ENCODE peak calls at places on chromosomes 11 and 22, in six cellular contexts. P is stimulated activated CD8-positive, alpha-beta memory T cell treated with anti-CD3 and anti-CD28 coated beads, Interleukin-15, amount 100 ng/mL, for 4 hours; Z is stimulated activated naive CD8-positive, alpha-beta T cell treated with anti-CD3 and anti-CD28 coated beads, Interleukin-15, amount 100 ng/mL, for 72 hours; C is 8988T; L is amygdala; N is uterus. D is an unnamed sample.

GRCh38 chr22:30038219-30038618 is 42.0 kb upstream of the HORMAD2 start:
- DNase-seq in P (no peak), Z (no peak), C (no peak), L (no peak), N (no peak), D (peak; percentile 7)

GRCh38 chr22:48849963-48850657 is 977.6 kb downstream of the BRD1 start:
- DNase-seq in P (no peak), Z (no peak), C (no peak), L (no peak), N (no peak), D (no peak)

GRCh38 chr11:111123463-111124398 is 121.8 kb upstream of the POU2AF2 start:
- DNase-seq in P (no peak), Z (no peak), C (no peak), L (no peak), N (no peak), D (no peak)

GRCh38 chr22:43393132-43393844 is 18.5 kb upstream of the MPPED1 start:
- DNase-seq in P (no peak), Z (no peak), C (no peak), L (no peak), N (no peak), D (no peak)

GRCh38 chr11:78140392-78141077 is 1.1 kb upstream of the ALG8 start:
- DNase-seq in P (no peak), Z (peak; percentile 14), C (no peak), L (no peak), N (no peak), D (no peak)

GRCh38 chr11:68214173-68215086 is 1.3 kb upstream of the KMT5B start:
- DNase-seq in P (no peak), Z (peak; percentile 32), C (peak; percentile 41), L (no peak), N (no peak), D (no peak)

GRCh38 chr11:5938603-5938965 is 3.5 kb upstream of the OR56A3 start:
- DNase-seq in P (no peak), Z (no peak), C (no peak), L (no peak), N (no peak), D (no peak)

GRCh38 chr11:74005721-74006517 is 3.0 kb downstream of the UCP3 start:
- DNase-seq in P (no peak), Z (no peak), C (no peak), L (no peak), N (no peak), D (no peak)

GRCh38 chr11:86099727-86100320 is 30.9 kb upstream of the PICALM start:
- DNase-seq in P (no peak), Z (no peak), C (no peak), L (no peak), N (no peak), D (peak; percentile 55)

GRCh38 chr11:45280449-45280848 is 5.7 kb downstream of the SYT13 start:
- DNase-seq in P (no peak), Z (no peak), C (no peak), L (no peak), N (no peak), D (no peak)

GRCh38 chr22:38705235-38706100 is at the start of gene GTPBP1:
- DNase-seq in P (peak; percentile 98), Z (peak; percentile 99), C (peak; percentile 71), L (peak; percentile 100), N (peak; percentile 98), D (peak; percentile 100)

GRCh38 chr11:116328851-116329250 is 443.9 kb downstream of the BUD13 start:
- DNase-seq in P (no peak), Z (no peak), C (no peak), L (no peak), N (no peak), D (no peak)

GRCh38 chr11:29449280-29450074 is 567.4 kb downstream of the KCNA4 start:
- DNase-seq in P (no peak), Z (no peak), C (no peak), L (no peak), N (no peak), D (no peak)

GRCh38 chr22:36977401-36977861 is 41.8 kb downstream of the TST start:
- DNase-seq in P (peak; percentile 67), Z (peak; percentile 88), C (no peak), L (peak; percentile 30), N (peak; percentile 47), D (no peak)

GRCh38 chr11:126416542-126417090 is 61.1 kb downstream of the ST3GAL4 start:
- DNase-seq in P (peak; percentile 41), Z (peak; percentile 69), C (no peak), L (peak; percentile 85), N (peak; percentile 93), D (no peak)

GRCh38 chr11:69386594-69387408 is 92.8 kb downstream of the MYEOV start:
- DNase-seq in P (no peak), Z (no peak), C (no peak), L (no peak), N (no peak), D (no peak)

GRCh38 chr11:117392979-117393378 is 65.3 kb downstream of the CEP164 start:
- DNase-seq in P (no peak), Z (no peak), C (no peak), L (no peak), N (no peak), D (no peak)

GRCh38 chr22:33380789-33381530 is 322.8 kb upstream of the SYN3 start:
- DNase-seq in P (no peak), Z (no peak), C (no peak), L (no peak), N (no peak), D (peak; percentile 92)

GRCh38 chr11:70180906-70181305 is 22.2 kb upstream of the FADD start:
- DNase-seq in P (no peak), Z (no peak), C (no peak), L (no peak), N (no peak), D (no peak)

GRCh38 chr11:11010624-11011127 is 152.8 kb upstream of the ZBED5 start:
- DNase-seq in P (no peak), Z (no peak), C (no peak), L (peak; percentile 4), N (peak; percentile 18), D (no peak)

GRCh38 chr11:123800041-123800440 is 6.1 kb downstream of the OR6M1 start:
- DNase-seq in P (no peak), Z (no peak), C (no peak), L (no peak), N (no peak), D (no peak)

GRCh38 chr11:31160504-31161422 is 208.8 kb downstream of the DCDC1 start:
- DNase-seq in P (no peak), Z (no peak), C (no peak), L (no peak), N (no peak), D (no peak)

GRCh38 chr22:23122992-23123803 is 18.6 kb downstream of the RSPH14 start:
- DNase-seq in P (no peak), Z (no peak), C (no peak), L (no peak), N (no peak), D (no peak)

GRCh38 chr22:17751596-17751995 is 22.7 kb downstream of the BID start:
- DNase-seq in P (no peak), Z (no peak), C (no peak), L (no peak), N (no peak), D (no peak)

GRCh38 chr22:38034278-38034882 is 22.8 kb upstream of the PICK1 start:
- DNase-seq in P (no peak), Z (no peak), C (peak; percentile 74), L (peak; percentile 75), N (peak; percentile 64), D (peak; percentile 86)

GRCh38 chr11:22930816-22931594 is 70.7 kb upstream of the CCDC179 start:
- DNase-seq in P (no peak), Z (no peak), C (no peak), L (no peak), N (no peak), D (no peak)

GRCh38 chr11:1087961-1088926 is 13.6 kb downstream of the MUC2 start:
- DNase-seq in P (no peak), Z (no peak), C (no peak), L (no peak), N (no peak), D (no peak)

GRCh38 chr11:126304457-126305072 is 705 bp downstream of the DCPS start:
- DNase-seq in P (no peak), Z (no peak), C (no peak), L (no peak), N (no peak), D (peak; percentile 6)

GRCh38 chr11:110565344-110565684 is 135.6 kb downstream of the FDX1 start:
- DNase-seq in P (no peak), Z (no peak), C (no peak), L (no peak), N (no peak), D (no peak)

D was measured in RCC 7860.